ENCODE peak calls at places on chromosomes 3 and 15, in eight cellular contexts. N is OCI-LY7, O is neural crest cell, F is NAMALWA, V is Kasumi-1, L is LoVo, G is T47D, D is DMS53. P is an unnamed sample.

GRCh38 chr15:28942046-28942445 is 56.3 kb downstream of the APBA2 start:
- DNase-seq in N (no peak), O (no peak), F (no peak), V (peak), L (no peak), G (no peak), D (no peak), P (peak)

GRCh38 chr3:186506846-186507245 is 37.3 kb downstream of the CRYGS start:
- DNase-seq in N (no peak), O (no peak), F (no peak), V (no peak), L (no peak), G (no peak), D (no peak), P (no peak)

GRCh38 chr15:19899021-19899824 is 642.4 kb downstream of the GOLGA6L6 start:
- DNase-seq in N (no peak), O (no peak), F (no peak), V (no peak), L (no peak), G (no peak), D (no peak), P (no peak)

GRCh38 chr15:39181901-39182300 is 399.0 kb upstream of the THBS1 start:
- DNase-seq in N (no peak), O (no peak), F (no peak), V (no peak), L (peak), G (peak), D (peak), P (no peak)

GRCh38 chr3:57500506-57500905 is 43.6 kb downstream of the DNAH12 start:
- DNase-seq in N (no peak), O (no peak), F (no peak), V (no peak), L (peak), G (no peak), D (no peak), P (no peak)

GRCh38 chr15:58332676-58333400 is 99.0 kb upstream of the LIPC start:
- DNase-seq in N (no peak), O (no peak), F (no peak), V (no peak), L (peak), G (peak), D (peak), P (no peak)

GRCh38 chr15:61856295-61856694 is 204.0 kb downstream of the VPS13C start:
- DNase-seq in N (no peak), O (no peak), F (no peak), V (no peak), L (no peak), G (no peak), D (no peak), P (no peak)

GRCh38 chr15:52144656-52145055 is 32.1 kb upstream of the BCL2L10 start:
- DNase-seq in N (no peak), O (no peak), F (no peak), V (no peak), L (no peak), G (no peak), D (no peak), P (no peak)

GRCh38 chr3:13042932-13043275 is 30.3 kb downstream of the IQSEC1 start:
- DNase-seq in N (no peak), O (peak), F (no peak), V (no peak), L (no peak), G (no peak), D (no peak), P (no peak)

GRCh38 chr3:136778865-136779264 is 26.7 kb upstream of the STAG1 start:
- DNase-seq in N (no peak), O (no peak), F (no peak), V (no peak), L (no peak), G (no peak), D (no peak), P (no peak)

GRCh38 chr15:75178171-75178937 is 23.3 kb upstream of the C15orf39 start:
- DNase-seq in N (no peak), O (peak), F (peak), V (no peak), L (no peak), G (peak), D (no peak), P (no peak)

GRCh38 chr3:141331370-141332318 is 36.7 kb upstream of the ZBTB38 start:
- DNase-seq in N (no peak), O (no peak), F (no peak), V (no peak), L (no peak), G (no peak), D (peak), P (no peak)

P was measured in stimulated activated naive CD4-positive, alpha-beta T cell.